ENCODE peak calls at places on chromosomes 7 and 10, in ten cellular contexts. O is cardiac fibroblast; I is hepatocyte; G is heart right ventricle; H is upper lobe of right lung; D is neuronal stem cell; U is Caki2; E is naive thymus-derived CD8-positive, alpha-beta T cell; Z is renal cortical epithelial cell; B is HFF-Myc. F is an unnamed sample.

GRCh38 chr10:119352042-119352441 is 144.7 kb downstream of the GRK5 start:
- DNase-seq in E (no peak), D (no peak), G (no peak), H (no peak), B (no peak), Z (no peak), I (no peak), U (no peak), O (no peak), F (no peak)

GRCh38 chr10:12656518-12657142 is 307.3 kb downstream of the CAMK1D start:
- DNase-seq in E (no peak), U (peak; percentile 51), G (no peak), H (no peak), I (peak; percentile 45), D (peak; percentile 14), Z (peak; percentile 84), B (peak; percentile 26), O (peak; percentile 69), F (peak; percentile 53)

GRCh38 chr10:70186571-70186970 is 16.3 kb upstream of the SAR1A start:
- DNase-seq in H (no peak), Z (no peak), I (no peak), G (no peak), E (no peak), U (no peak), O (no peak), D (no peak), B (no peak), F (no peak)

GRCh38 chr10:67259319-67259929 is 333.6 kb downstream of the LRRTM3 start:
- DNase-seq in E (no peak), U (peak; percentile 4), Z (peak; percentile 66), I (peak; percentile 38), D (no peak), G (no peak), B (no peak), O (no peak), H (no peak), F (no peak)

GRCh38 chr10:67780759-67781538 is 57.0 kb downstream of the DNAJC12 start:
- DNase-seq in U (no peak), E (no peak), H (no peak), G (no peak), D (no peak), B (no peak), O (no peak), I (no peak), Z (no peak), F (no peak)

GRCh38 chr7:148191391-148192076 is 399.0 kb upstream of the C7orf33 start:
- DNase-seq in O (no peak), U (no peak), G (no peak), D (no peak), I (no peak), E (no peak), Z (no peak), H (no peak), B (no peak), F (no peak)

GRCh38 chr7:84159435-84159834 is 35.2 kb downstream of the SEMA3A start:
- DNase-seq in E (no peak), G (no peak), O (no peak), D (no peak), H (no peak), B (no peak), Z (no peak), U (no peak), I (no peak), F (no peak)

GRCh38 chr7:91953618-91954017 is 13.0 kb downstream of the AKAP9 start:
- DNase-seq in E (no peak), U (peak; percentile 6), O (peak; percentile 33), I (no peak), H (no peak), G (no peak), D (no peak), B (no peak), Z (peak; percentile 45), F (no peak)

GRCh38 chr7:44269417-44269816 is 56.0 kb downstream of the CAMK2B start:
- DNase-seq in U (no peak), I (no peak), H (no peak), G (no peak), E (no peak), D (no peak), B (no peak), O (no peak), Z (no peak), F (no peak)

GRCh38 chr10:50431118-50431517 is 179.8 kb upstream of the ASAH2 start:
- DNase-seq in H (no peak), E (no peak), G (no peak), O (peak; percentile 62), U (no peak), B (no peak), I (no peak), Z (no peak), D (no peak), F (peak; percentile 14)

GRCh38 chr7:106054971-106055370 is 57.1 kb downstream of the SYPL1 start:
- DNase-seq in G (no peak), Z (no peak), I (no peak), D (no peak), B (no peak), U (no peak), O (no peak), E (no peak), H (no peak), F (no peak)

GRCh38 chr7:103593691-103594090 is 147.7 kb upstream of the SLC26A5 start:
- DNase-seq in I (no peak), Z (peak; percentile 29), O (no peak), H (no peak), B (no peak), G (no peak), D (no peak), E (no peak), U (no peak), F (no peak)

GRCh38 chr7:69211739-69212138 is 386.5 kb upstream of the AUTS2 start:
- DNase-seq in O (no peak), B (no peak), H (no peak), I (no peak), Z (no peak), U (no peak), E (no peak), D (no peak), G (no peak), F (no peak)

GRCh38 chr10:125419831-125420230 is 259.5 kb upstream of the CTBP2 start:
- DNase-seq in O (no peak), B (no peak), D (no peak), Z (no peak), E (no peak), G (no peak), I (no peak), H (no peak), U (no peak), F (no peak)

GRCh38 chr10:58666024-58666423 is 153.4 kb downstream of the BICC1 start:
- DNase-seq in Z (peak; percentile 78), I (peak; percentile 10), O (no peak), E (no peak), H (no peak), G (no peak), D (no peak), B (no peak), U (no peak), F (no peak)

GRCh38 chr10:74032900-74033655 is 35.2 kb downstream of the VCL start:
- DNase-seq in Z (no peak), B (no peak), G (no peak), E (no peak), H (no peak), I (no peak), O (no peak), D (no peak), U (no peak), F (no peak)

GRCh38 chr7:117281562-117281961 is 41.3 kb downstream of the WNT2 start:
- DNase-seq in G (no peak), Z (peak; percentile 27), O (peak; percentile 16), H (no peak), U (peak; percentile 2), B (no peak), E (no peak), D (no peak), I (no peak), F (no peak)

GRCh38 chr10:71399946-71400345 is 3.2 kb downstream of the CDH23 start:
- DNase-seq in H (peak; percentile 32), B (no peak), U (no peak), I (no peak), O (no peak), Z (no peak), E (no peak), D (no peak), G (no peak), F (no peak)

GRCh38 chr7:105776068-105776790 is 100.2 kb downstream of the ATXN7L1 start:
- DNase-seq in B (peak; percentile 93), Z (peak; percentile 89), I (peak; percentile 54), D (no peak), U (peak; percentile 82), O (peak; percentile 97), G (peak; percentile 15), E (no peak), H (no peak), F (peak; percentile 96)

GRCh38 chr10:132539431-132539839 is 1.8 kb downstream of the INPP5A start:
- DNase-seq in E (peak; percentile 58), B (no peak), H (peak; percentile 72), D (no peak), Z (no peak), U (no peak), G (peak; percentile 39), I (no peak), O (no peak), F (no peak)

GRCh38 chr7:132430863-132431822 is 145.1 kb downstream of the PLXNA4 start:
- DNase-seq in D (no peak), G (peak; percentile 29), B (peak; percentile 66), U (no peak), Z (peak; percentile 71), H (no peak), O (peak; percentile 94), E (peak; percentile 16), I (peak; percentile 50), F (peak; percentile 91)

GRCh38 chr7:137962875-137963507 is 38.9 kb downstream of the CREB3L2 start:
- DNase-seq in Z (no peak), H (no peak), U (no peak), I (no peak), O (no peak), B (no peak), D (no peak), E (no peak), G (no peak), F (no peak)

GRCh38 chr10:7417103-7417623 is 6.3 kb upstream of the SFMBT2 start:
- DNase-seq in D (no peak), E (no peak), Z (peak; percentile 71), U (peak; percentile 38), G (no peak), H (no peak), B (no peak), I (peak; percentile 32), O (peak; percentile 64), F (no peak)

GRCh38 chr10:133211959-133212852 is 17.8 kb upstream of the UTF1 start:
- DNase-seq in Z (no peak), U (no peak), E (no peak), O (no peak), B (no peak), D (no peak), H (no peak), I (no peak), G (no peak), F (no peak)

GRCh38 chr7:79876769-79877362 is 257.8 kb upstream of the GNAI1 start:
- DNase-seq in Z (no peak), O (peak; percentile 80), E (no peak), D (no peak), G (no peak), U (no peak), B (peak; percentile 67), H (no peak), I (no peak), F (no peak)

F was measured in AG20443.